ENCODE peak calls at places on chromosome 4, in five cellular contexts. D, Z, C, G and W are unnamed samples.

GRCh38 chr4:168183717-168184571 is 91.6 kb downstream of the ANXA10 start:
- DNase-seq in D (peak), Z (no peak), C (peak), G (no peak), W (peak)

GRCh38 chr4:113556382-113557134 is 205.0 kb downstream of the CAMK2D start:
- DNase-seq in D (no peak), Z (no peak), C (no peak), G (no peak), W (no peak)

GRCh38 chr4:57071340-57071739 is 38.8 kb downstream of the IGFBP7 start:
- DNase-seq in D (peak), Z (no peak), C (no peak), G (no peak), W (peak)

GRCh38 chr4:53651142-53651720 is 59.9 kb upstream of the LNX1 start:
- DNase-seq in D (peak), Z (no peak), C (peak), G (no peak), W (no peak)

GRCh38 chr4:86556791-86557415 is 37.2 kb upstream of the PTPN13 start:
- DNase-seq in D (peak), Z (no peak), C (no peak), G (no peak), W (no peak)

GRCh38 chr4:187069398-187069797 is 345.7 kb upstream of the FAT1 start:
- DNase-seq in D (no peak), Z (no peak), C (no peak), G (no peak), W (no peak)

GRCh38 chr4:166538491-166539005 is 665.5 kb downstream of the TLL1 start:
- DNase-seq in D (peak), Z (no peak), C (no peak), G (no peak), W (no peak)

GRCh38 chr4:4460759-4461158 is 73.9 kb downstream of the NSG1 start:
- DNase-seq in D (no peak), Z (no peak), C (no peak), G (no peak), W (no peak)

GRCh38 chr4:15961778-15962510 is 1.0 kb downstream of the FGFBP2 start:
- DNase-seq in D (no peak), Z (no peak), C (no peak), G (no peak), W (no peak)